ENCODE peak calls at places on chromosomes 12 and 14, in eight cellular contexts. E is heart left ventricle, C is A549, U is mesenchymal stem cell, A is astrocyte of the cerebellum, I is lower lobe of right lung, F is ascending aorta, X is retinal pigment epithelial cell. N is an unnamed sample.
A peak's percentile ranks its signal among the peaks of the same experiment; 100 is the strongest.

GRCh38 chr12:1918081-1918874 is at the start of gene CACNA2D4:
- DNase-seq in E (peak; percentile 35), C (no peak), U (no peak), A (no peak), I (peak; percentile 51), F (no peak), X (no peak), N (peak; percentile 12)

GRCh38 chr12:85484387-85484786 is 204.4 kb downstream of the ALX1 start:
- DNase-seq in E (no peak), C (no peak), U (no peak), A (no peak), I (no peak), F (no peak), X (no peak), N (no peak)

GRCh38 chr12:61694214-61694613 is 566.0 kb upstream of the USP15 start:
- DNase-seq in E (no peak), C (no peak), U (no peak), A (no peak), I (no peak), F (no peak), X (no peak), N (no peak)

GRCh38 chr12:28781671-28782652 is 367.1 kb upstream of the FAR2 start:
- DNase-seq in E (no peak), C (no peak), U (no peak), A (no peak), I (no peak), F (no peak), X (no peak), N (no peak)

GRCh38 chr12:7864751-7865150 is 8.0 kb downstream of the SLC2A14 start:
- DNase-seq in E (no peak), C (no peak), U (no peak), A (no peak), I (no peak), F (no peak), X (no peak), N (no peak)

GRCh38 chr12:58811346-58811745 is 109.0 kb downstream of the LRIG3 start:
- DNase-seq in E (no peak), C (no peak), U (no peak), A (no peak), I (no peak), F (no peak), X (no peak), N (no peak)

GRCh38 chr12:51128905-51129304 is 44.0 kb downstream of the TFCP2 start:
- DNase-seq in E (no peak), C (no peak), U (no peak), A (peak; percentile 19), I (no peak), F (no peak), X (no peak), N (no peak)

GRCh38 chr14:105026033-105026785 is 5.3 kb upstream of the CDCA4 start:
- DNase-seq in E (no peak), C (no peak), U (peak; percentile 65), A (no peak), I (no peak), F (no peak), X (no peak), N (no peak)

GRCh38 chr12:90299121-90299520 is 590.5 kb upstream of the ATP2B1 start:
- DNase-seq in E (no peak), C (no peak), U (no peak), A (no peak), I (no peak), F (no peak), X (no peak), N (no peak)

GRCh38 chr12:119868992-119869391 is 8.1 kb downstream of the CIT start:
- DNase-seq in E (no peak), C (no peak), U (no peak), A (no peak), I (no peak), F (no peak), X (no peak), N (no peak)

GRCh38 chr12:100142851-100143559 is at the start of gene BLTP3B:
- DNase-seq in E (peak; percentile 94), C (peak; percentile 86), U (peak; percentile 85), A (peak; percentile 44), I (peak; percentile 94), F (peak; percentile 67), X (peak; percentile 47), N (peak; percentile 96)

GRCh38 chr12:111180830-111181726 is 187.8 kb downstream of the PHETA1 start:
- DNase-seq in E (peak; percentile 80), C (no peak), U (no peak), A (no peak), I (peak; percentile 70), F (no peak), X (no peak), N (peak; percentile 69)

GRCh38 chr14:104656014-104656714 is 33.3 kb upstream of the INF2 start:
- DNase-seq in E (no peak), C (no peak), U (no peak), A (no peak), I (no peak), F (no peak), X (no peak), N (no peak)

GRCh38 chr12:66160704-66161103 is 9.1 kb downstream of the TMBIM4 start:
- DNase-seq in E (no peak), C (no peak), U (no peak), A (no peak), I (peak; percentile 47), F (no peak), X (no peak), N (no peak)

GRCh38 chr14:81323094-81323493 is 77.0 kb downstream of the STON2 start:
- DNase-seq in E (no peak), C (no peak), U (no peak), A (no peak), I (no peak), F (no peak), X (no peak), N (no peak)

GRCh38 chr12:89936631-89937030 is 228.0 kb upstream of the ATP2B1 start:
- DNase-seq in E (no peak), C (no peak), U (no peak), A (no peak), I (no peak), F (no peak), X (no peak), N (no peak)

GRCh38 chr12:101108130-101108529 is 101.9 kb downstream of the SLC5A8 start:
- DNase-seq in E (no peak), C (no peak), U (no peak), A (no peak), I (no peak), F (no peak), X (no peak), N (no peak)

GRCh38 chr12:50104614-50105366 is 982 bp downstream of the GPD1 start:
- DNase-seq in E (no peak), C (no peak), U (no peak), A (no peak), I (no peak), F (no peak), X (peak; percentile 82), N (no peak)

GRCh38 chr12:108119126-108119973 is 9.7 kb upstream of the WSCD2 start:
- DNase-seq in E (no peak), C (no peak), U (no peak), A (no peak), I (no peak), F (no peak), X (no peak), N (no peak)

GRCh38 chr12:78568326-78569020 is 296.1 kb upstream of the SYT1 start:
- DNase-seq in E (no peak), C (no peak), U (peak; percentile 42), A (no peak), I (no peak), F (no peak), X (peak; percentile 98), N (no peak)

GRCh38 chr14:20679907-20680306 is 4.5 kb upstream of the RNASE4 start:
- DNase-seq in E (no peak), C (peak; percentile 72), U (peak; percentile 22), A (no peak), I (no peak), F (no peak), X (no peak), N (no peak)

GRCh38 chr12:1575799-1576401 is 18.5 kb downstream of the FBXL14 start:
- DNase-seq in E (no peak), C (no peak), U (peak; percentile 63), A (no peak), I (no peak), F (no peak), X (no peak), N (no peak)

GRCh38 chr12:89702503-89702902 is 6.1 kb downstream of the ATP2B1 start:
- DNase-seq in E (no peak), C (no peak), U (no peak), A (no peak), I (no peak), F (no peak), X (no peak), N (no peak)

GRCh38 chr12:80846930-80847329 is 90.8 kb downstream of the LIN7A start:
- DNase-seq in E (no peak), C (no peak), U (no peak), A (no peak), I (no peak), F (no peak), X (no peak), N (no peak)
- H3K4me3 ChIP-seq in E (no peak overlapping the region), C (no peak overlapping the region), U (no peak overlapping the region), A (no peak overlapping the region), I (no peak overlapping the region), F (no peak overlapping the region), X (no peak overlapping the region), N (no peak overlapping the region)

DNA sequence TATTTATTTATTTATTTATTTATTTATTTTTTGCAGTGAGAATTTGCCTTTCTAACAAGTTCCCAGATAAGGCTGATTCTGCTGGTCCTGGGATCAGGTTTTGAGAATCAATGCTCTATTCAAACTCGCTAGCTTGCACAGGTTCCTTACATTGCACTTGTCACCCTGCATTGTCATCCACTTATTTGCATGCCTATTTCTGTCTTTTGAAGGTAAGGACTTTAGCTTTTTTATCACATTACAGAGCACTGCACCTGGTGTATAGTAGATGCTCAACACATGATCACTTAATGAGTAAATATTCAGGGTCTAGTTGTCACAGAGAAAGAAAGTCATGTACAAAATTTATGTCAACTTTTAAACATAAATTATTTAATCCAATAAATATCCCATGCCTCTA is 219.7 kb upstream of the BTG1 start:
- DNase-seq in E (no peak), C (no peak), U (no peak), A (no peak), I (no peak), F (no peak), X (no peak), N (no peak)
- H3K4me3 ChIP-seq in E (no peak overlapping the region), C (no peak overlapping the region), U (no peak overlapping the region), A (no peak overlapping the region), I (no peak overlapping the region), F (no peak overlapping the region), X (no peak overlapping the region), N (no peak overlapping the region)

DNA sequence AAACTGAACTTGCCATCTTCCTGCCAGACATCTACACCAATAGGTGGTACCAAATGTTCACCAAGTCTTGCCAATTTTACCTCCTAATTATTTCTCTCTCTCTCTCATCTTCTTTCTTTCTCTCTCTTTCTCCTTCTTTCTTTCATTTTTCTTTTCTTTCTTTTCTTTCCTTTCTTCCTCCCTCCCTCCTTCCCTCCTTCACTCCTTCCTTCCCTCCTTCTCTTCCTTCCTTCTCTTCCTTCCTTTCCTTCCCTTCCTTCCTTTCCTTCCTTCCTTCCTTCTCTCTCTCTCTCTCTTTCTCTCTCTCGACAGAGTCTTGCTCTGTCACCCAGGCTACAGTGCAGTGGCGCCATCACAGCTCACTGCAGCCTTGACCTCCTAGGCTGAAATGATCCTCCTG is 55.4 kb upstream of the PSMA6 start:
- DNase-seq in E (no peak), C (no peak), U (no peak), A (no peak), I (no peak), F (no peak), X (no peak), N (no peak)
- H3K4me3 ChIP-seq in E (no peak overlapping the region), C (no peak overlapping the region), U (no peak overlapping the region), A (no peak overlapping the region), I (no peak overlapping the region), F (no peak overlapping the region), X (no peak overlapping the region), N (no peak overlapping the region)

GRCh38 chr12:105109465-105110212 is 2.1 kb downstream of the WASHC4 start:
- DNase-seq in E (no peak), C (peak; percentile 36), U (peak; percentile 59), A (no peak), I (no peak), F (no peak), X (no peak), N (peak; percentile 10)
- H3K4me3 ChIP-seq in E (peak overlapping the region; percentile 74), C (peak overlapping the region; percentile 75), U (peak overlapping the region; percentile 95), A (peak overlapping the region; percentile 87), I (peak overlapping the region; percentile 89), F (peak overlapping the region; percentile 83), X (peak overlapping the region; percentile 34), N (no peak overlapping the region)